ENCODE peak calls at places on chromosomes 16 and 17, in six cellular contexts. One of them, this sample, is unnamed.

GRCh38 chr17:66518677-66519076 is 216.3 kb downstream of the PRKCA start:
- DNase-seq in breast epithelium: no peak
- DNase-seq in WTC11: no peak
- DNase-seq in transverse colon: no peak
- DNase-seq in GM20000: no peak
- DNase-seq in cardiac muscle cell: no peak
- DNase-seq in this sample: no peak

GRCh38 chr17:16438557-16439302 is 23.4 kb downstream of the TRPV2 start:
- DNase-seq in GM20000: peak; percentile 98
- DNase-seq in breast epithelium: peak; percentile 96
- DNase-seq in WTC11: peak; percentile 95
- DNase-seq in transverse colon: peak; percentile 96
- DNase-seq in cardiac muscle cell: peak; percentile 99
- DNase-seq in this sample: peak; percentile 98

GRCh38 chr17:28744104-28744801 is 442 bp downstream of the TRAF4 start:
- DNase-seq in WTC11: peak; percentile 83
- DNase-seq in transverse colon: peak; percentile 70
- DNase-seq in GM20000: peak; percentile 80
- DNase-seq in cardiac muscle cell: peak; percentile 69
- DNase-seq in breast epithelium: peak; percentile 50
- DNase-seq in this sample: peak; percentile 89

GRCh38 chr16:75341934-75342811 is 90.7 kb upstream of the BCAR1 start:
- DNase-seq in WTC11: no peak
- DNase-seq in GM20000: no peak
- DNase-seq in cardiac muscle cell: no peak
- DNase-seq in breast epithelium: no peak
- DNase-seq in transverse colon: peak; percentile 13
- DNase-seq in this sample: no peak

GRCh38 chr16:27982184-27982583 is 81.3 kb downstream of the GSG1L start:
- DNase-seq in WTC11: no peak
- DNase-seq in GM20000: no peak
- DNase-seq in cardiac muscle cell: no peak
- DNase-seq in transverse colon: no peak
- DNase-seq in breast epithelium: no peak
- DNase-seq in this sample: no peak

GRCh38 chr17:55157165-55157564 is 107.6 kb upstream of the HLF start:
- DNase-seq in transverse colon: no peak
- DNase-seq in breast epithelium: no peak
- DNase-seq in cardiac muscle cell: peak; percentile 57
- DNase-seq in GM20000: no peak
- DNase-seq in WTC11: no peak
- DNase-seq in this sample: no peak

GRCh38 chr16:69717066-69717465 is 9.3 kb downstream of the NQO1 start:
- DNase-seq in transverse colon: no peak
- DNase-seq in cardiac muscle cell: no peak
- DNase-seq in WTC11: no peak
- DNase-seq in GM20000: no peak
- DNase-seq in breast epithelium: no peak
- DNase-seq in this sample: no peak

GRCh38 chr16:13313351-13313750 is 412.0 kb downstream of the SHISA9 start:
- DNase-seq in breast epithelium: no peak
- DNase-seq in WTC11: no peak
- DNase-seq in cardiac muscle cell: no peak
- DNase-seq in transverse colon: no peak
- DNase-seq in GM20000: no peak
- DNase-seq in this sample: no peak

GRCh38 chr17:40909351-40909750 is 24.3 kb upstream of the KRT20 start:
- DNase-seq in cardiac muscle cell: peak; percentile 86
- DNase-seq in GM20000: peak; percentile 56
- DNase-seq in breast epithelium: peak; percentile 87
- DNase-seq in transverse colon: peak; percentile 86
- DNase-seq in WTC11: peak; percentile 79
- DNase-seq in this sample: peak; percentile 79

GRCh38 chr17:48562934-48563333 is 15.2 kb downstream of the HOXB4 start:
- DNase-seq in cardiac muscle cell: no peak
- DNase-seq in WTC11: no peak
- DNase-seq in transverse colon: no peak
- DNase-seq in breast epithelium: no peak
- DNase-seq in GM20000: no peak
- DNase-seq in this sample: no peak

GRCh38 chr17:56373981-56374380 is 219.5 kb upstream of the NOG start:
- DNase-seq in WTC11: no peak
- DNase-seq in breast epithelium: no peak
- DNase-seq in GM20000: no peak
- DNase-seq in transverse colon: no peak
- DNase-seq in cardiac muscle cell: no peak
- DNase-seq in this sample: no peak

GRCh38 chr17:57033296-57033695 is 51.8 kb upstream of the AKAP1 start:
- DNase-seq in cardiac muscle cell: peak; percentile 65
- DNase-seq in breast epithelium: no peak
- DNase-seq in GM20000: no peak
- DNase-seq in WTC11: no peak
- DNase-seq in transverse colon: no peak
- DNase-seq in this sample: no peak

GRCh38 chr17:48892940-48893645 is 506 bp downstream of the ATP5MC1 start:
- DNase-seq in GM20000: no peak
- DNase-seq in WTC11: no peak
- DNase-seq in breast epithelium: no peak
- DNase-seq in cardiac muscle cell: peak; percentile 19
- DNase-seq in transverse colon: no peak
- DNase-seq in this sample: no peak

GRCh38 chr17:16123531-16123930 is 91.8 kb downstream of the NCOR1 start:
- DNase-seq in GM20000: no peak
- DNase-seq in transverse colon: no peak
- DNase-seq in cardiac muscle cell: no peak
- DNase-seq in breast epithelium: no peak
- DNase-seq in WTC11: no peak
- DNase-seq in this sample: no peak

GRCh38 chr17:77160877-77161530 is 20.2 kb downstream of the SEC14L1 start:
- DNase-seq in cardiac muscle cell: no peak
- DNase-seq in transverse colon: no peak
- DNase-seq in WTC11: no peak
- DNase-seq in GM20000: no peak
- DNase-seq in breast epithelium: no peak
- DNase-seq in this sample: no peak

GRCh38 chr17:14359251-14359939 is 58.5 kb downstream of the HS3ST3B1 start:
- DNase-seq in cardiac muscle cell: no peak
- DNase-seq in transverse colon: no peak
- DNase-seq in WTC11: no peak
- DNase-seq in GM20000: peak; percentile 57
- DNase-seq in breast epithelium: no peak
- DNase-seq in this sample: no peak

GRCh38 chr16:66409156-66409555 is 17.9 kb upstream of the BEAN1 start:
- DNase-seq in GM20000: no peak
- DNase-seq in breast epithelium: no peak
- DNase-seq in WTC11: no peak
- DNase-seq in transverse colon: no peak
- DNase-seq in cardiac muscle cell: no peak
- DNase-seq in this sample: no peak

GRCh38 chr16:10386517-10387377 is 886 bp downstream of the ATF7IP2 start:
- DNase-seq in breast epithelium: no peak
- DNase-seq in WTC11: no peak
- DNase-seq in transverse colon: no peak
- DNase-seq in GM20000: no peak
- DNase-seq in cardiac muscle cell: no peak
- DNase-seq in this sample: no peak

GRCh38 chr16:67718668-67719047 is 458 bp downstream of the GFOD2 start:
- DNase-seq in breast epithelium: no peak
- DNase-seq in transverse colon: peak; percentile 11
- DNase-seq in cardiac muscle cell: no peak
- DNase-seq in WTC11: no peak
- DNase-seq in GM20000: peak; percentile 56
- DNase-seq in this sample: no peak

GRCh38 chr16:48963306-48963705 is 318.3 kb downstream of the CBLN1 start:
- DNase-seq in cardiac muscle cell: no peak
- DNase-seq in breast epithelium: no peak
- DNase-seq in transverse colon: no peak
- DNase-seq in WTC11: no peak
- DNase-seq in GM20000: no peak
- DNase-seq in this sample: no peak

GRCh38 chr17:8141046-8141445 is 11.2 kb downstream of the PER1 start:
- DNase-seq in cardiac muscle cell: no peak
- DNase-seq in breast epithelium: peak; percentile 44
- DNase-seq in WTC11: no peak
- DNase-seq in transverse colon: no peak
- DNase-seq in GM20000: no peak
- DNase-seq in this sample: no peak

GRCh38 chr16:28982949-28983348 is 1.9 kb upstream of the LAT start:
- DNase-seq in GM20000: no peak
- DNase-seq in WTC11: no peak
- DNase-seq in transverse colon: no peak
- DNase-seq in breast epithelium: no peak
- DNase-seq in cardiac muscle cell: no peak
- DNase-seq in this sample: no peak

GRCh38 chr16:58125781-58126335 is 3.3 kb downstream of the CFAP20 start:
- DNase-seq in cardiac muscle cell: no peak
- DNase-seq in GM20000: no peak
- DNase-seq in breast epithelium: no peak
- DNase-seq in WTC11: no peak
- DNase-seq in transverse colon: no peak
- DNase-seq in this sample: no peak

GRCh38 chr17:29838961-29839360 is 91.1 kb downstream of the SSH2 start:
- DNase-seq in breast epithelium: no peak
- DNase-seq in transverse colon: no peak
- DNase-seq in GM20000: no peak
- DNase-seq in cardiac muscle cell: peak; percentile 59
- DNase-seq in WTC11: peak; percentile 53
- DNase-seq in this sample: no peak

GRCh38 chr17:57553991-57554825 is 190.9 kb downstream of the CCDC182 start:
- DNase-seq in breast epithelium: no peak
- DNase-seq in GM20000: no peak
- DNase-seq in transverse colon: peak; percentile 20
- DNase-seq in WTC11: peak; percentile 66
- DNase-seq in cardiac muscle cell: peak; percentile 48
- DNase-seq in this sample: no peak

GRCh38 chr17:30970757-30971567 is at the start of gene RNF135:
- DNase-seq in cardiac muscle cell: peak; percentile 40
- DNase-seq in breast epithelium: peak; percentile 77
- DNase-seq in GM20000: peak; percentile 91
- DNase-seq in transverse colon: peak; percentile 88
- DNase-seq in WTC11: peak; percentile 78
- DNase-seq in this sample: peak; percentile 83

GRCh38 chr16:90008708-90009145 is 10.5 kb downstream of the DBNDD1 start:
- DNase-seq in cardiac muscle cell: no peak
- DNase-seq in breast epithelium: no peak
- DNase-seq in WTC11: no peak
- DNase-seq in GM20000: peak; percentile 80
- DNase-seq in transverse colon: peak; percentile 35
- DNase-seq in this sample: no peak

GRCh38 chr17:20142268-20142667 is 133.1 kb downstream of the SPECC1 start:
- DNase-seq in breast epithelium: no peak
- DNase-seq in WTC11: no peak
- DNase-seq in transverse colon: no peak
- DNase-seq in GM20000: no peak
- DNase-seq in cardiac muscle cell: no peak
- DNase-seq in this sample: no peak

GRCh38 chr16:89921699-89922476 is 1.3 kb upstream of the TUBB3 start:
- DNase-seq in GM20000: no peak
- DNase-seq in WTC11: peak; percentile 44
- DNase-seq in transverse colon: peak; percentile 59
- DNase-seq in breast epithelium: no peak
- DNase-seq in cardiac muscle cell: peak; percentile 50
- DNase-seq in this sample: no peak

GRCh38 chr16:75632857-75633256 is 9.8 kb upstream of the ADAT1 start:
- DNase-seq in breast epithelium: no peak
- DNase-seq in WTC11: no peak
- DNase-seq in transverse colon: no peak
- DNase-seq in GM20000: no peak
- DNase-seq in cardiac muscle cell: no peak
- DNase-seq in this sample: no peak

GRCh38 chr16:77191259-77191969 is 424 bp downstream of the MON1B start:
- DNase-seq in breast epithelium: no peak
- DNase-seq in GM20000: peak; percentile 57
- DNase-seq in transverse colon: peak; percentile 27
- DNase-seq in WTC11: no peak
- DNase-seq in cardiac muscle cell: no peak
- DNase-seq in this sample: no peak

GRCh38 chr16:89104930-89105571 is 11.4 kb downstream of the ACSF3 start:
- DNase-seq in GM20000: peak; percentile 85
- DNase-seq in transverse colon: no peak
- DNase-seq in breast epithelium: no peak
- DNase-seq in cardiac muscle cell: no peak
- DNase-seq in WTC11: no peak
- DNase-seq in this sample: no peak

GRCh38 chr17:81246679-81247338 is 7.7 kb downstream of the NDUFAF8 start:
- DNase-seq in breast epithelium: no peak
- DNase-seq in GM20000: no peak
- DNase-seq in cardiac muscle cell: no peak
- DNase-seq in WTC11: no peak
- DNase-seq in transverse colon: no peak
- DNase-seq in this sample: no peak
- TF ChIP-seq CTCF in breast epithelium: no peak
- TF ChIP-seq CTCF in GM20000: no peak
- TF ChIP-seq CTCF in cardiac muscle cell: no peak
- TF ChIP-seq CTCF in WTC11: no peak
- TF ChIP-seq CTCF in transverse colon: no peak
- TF ChIP-seq CTCF in this sample: no peak

DNA sequence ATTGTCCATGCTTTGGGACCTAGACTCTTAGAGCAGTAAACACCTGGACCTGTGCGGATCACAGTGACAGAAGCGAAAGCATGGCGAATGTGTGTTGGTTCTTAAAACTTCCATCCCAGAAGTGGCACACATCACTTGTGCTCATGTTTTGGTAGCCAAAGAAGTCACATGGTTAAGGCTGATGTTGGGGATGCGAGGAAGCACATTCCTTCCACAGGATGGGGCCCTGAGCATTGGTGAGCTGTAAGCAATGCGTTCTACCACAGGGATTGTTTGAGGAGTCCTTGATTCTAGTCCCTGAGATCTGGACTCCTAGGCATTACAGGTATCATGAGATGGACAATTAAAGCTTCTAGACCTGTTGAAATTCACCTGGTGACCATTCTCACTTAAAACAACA is 375.9 kb downstream of the UTP18 start:
- DNase-seq in transverse colon: no peak
- DNase-seq in breast epithelium: no peak
- DNase-seq in WTC11: peak; percentile 22
- DNase-seq in GM20000: no peak
- DNase-seq in cardiac muscle cell: no peak
- DNase-seq in this sample: no peak
- TF ChIP-seq CTCF in transverse colon: no peak
- TF ChIP-seq CTCF in breast epithelium: no peak
- TF ChIP-seq CTCF in WTC11: no peak
- TF ChIP-seq CTCF in GM20000: no peak
- TF ChIP-seq CTCF in cardiac muscle cell: no peak
- TF ChIP-seq CTCF in this sample: no peak

DNA sequence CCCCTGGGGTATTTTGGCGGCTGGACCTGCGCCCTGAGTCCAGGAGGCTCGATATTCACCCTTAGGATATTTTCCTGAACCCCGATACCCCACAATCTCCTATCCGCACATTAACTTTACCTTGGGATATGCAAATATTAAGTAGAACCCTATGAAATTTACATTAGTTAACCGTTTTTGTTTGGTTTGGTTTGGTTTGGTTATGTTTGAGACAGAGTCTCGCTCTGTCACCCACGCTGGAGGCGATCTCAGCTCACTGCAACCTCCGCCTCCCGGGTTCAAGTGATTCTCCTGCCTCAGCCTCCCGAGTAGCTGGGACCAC is 9.3 kb upstream of the NAGS start:
- DNase-seq in GM20000: no peak
- DNase-seq in cardiac muscle cell: no peak
- DNase-seq in transverse colon: no peak
- DNase-seq in breast epithelium: no peak
- DNase-seq in WTC11: no peak
- DNase-seq in this sample: no peak
- TF ChIP-seq CTCF in GM20000: no peak
- TF ChIP-seq CTCF in cardiac muscle cell: no peak
- TF ChIP-seq CTCF in transverse colon: no peak
- TF ChIP-seq CTCF in breast epithelium: no peak
- TF ChIP-seq CTCF in WTC11: peak; percentile 19
- TF ChIP-seq CTCF in this sample: peak; percentile 18

GRCh38 chr16:20327444-20328041 is at the start of gene GP2:
- DNase-seq in cardiac muscle cell: no peak
- DNase-seq in GM20000: no peak
- DNase-seq in breast epithelium: no peak
- DNase-seq in transverse colon: no peak
- DNase-seq in WTC11: peak; percentile 25
- DNase-seq in this sample: no peak
- TF ChIP-seq CTCF in cardiac muscle cell: no peak
- TF ChIP-seq CTCF in GM20000: no peak
- TF ChIP-seq CTCF in breast epithelium: no peak
- TF ChIP-seq CTCF in transverse colon: no peak
- TF ChIP-seq CTCF in WTC11: no peak
- TF ChIP-seq CTCF in this sample: peak; percentile 27